ENCODE peak calls at places on chromosomes 12 and 14, in eight cellular contexts. One of them, this sample, is unnamed.

GRCh38 chr12:108649668-108650067 is 16.0 kb upstream of the SELPLG start:
- DNase-seq in stomach: no peak
- DNase-seq in stimulated activated CD4-positive, alpha-beta T cell treated with anti-CD3 and anti-CD28 coated beads, TNF-alpha, amount 100 ng/mL, for 24 hours: no peak
- DNase-seq in gastrocnemius medialis: no peak
- DNase-seq in T-helper 17 cell: no peak
- DNase-seq in tibial artery: no peak
- DNase-seq in stimulated activated naive CD4-positive, alpha-beta T cell treated with Interleukin-2 at 50 U/mL for 16 hours: no peak
- DNase-seq in HT-29: no peak
- DNase-seq in this sample: no peak

GRCh38 chr12:51837286-51837685 is 11.2 kb downstream of the FIGNL2 start:
- DNase-seq in stomach: no peak
- DNase-seq in stimulated activated CD4-positive, alpha-beta T cell treated with anti-CD3 and anti-CD28 coated beads, TNF-alpha, amount 100 ng/mL, for 24 hours: no peak
- DNase-seq in gastrocnemius medialis: no peak
- DNase-seq in T-helper 17 cell: no peak
- DNase-seq in tibial artery: no peak
- DNase-seq in stimulated activated naive CD4-positive, alpha-beta T cell treated with Interleukin-2 at 50 U/mL for 16 hours: no peak
- DNase-seq in HT-29: no peak
- DNase-seq in this sample: no peak

GRCh38 chr14:21860172-21860571 is 186.6 kb upstream of the OR4E1 start:
- DNase-seq in stomach: no peak
- DNase-seq in stimulated activated CD4-positive, alpha-beta T cell treated with anti-CD3 and anti-CD28 coated beads, TNF-alpha, amount 100 ng/mL, for 24 hours: peak; percentile 21
- DNase-seq in gastrocnemius medialis: no peak
- DNase-seq in T-helper 17 cell: no peak
- DNase-seq in tibial artery: no peak
- DNase-seq in stimulated activated naive CD4-positive, alpha-beta T cell treated with Interleukin-2 at 50 U/mL for 16 hours: no peak
- DNase-seq in HT-29: peak; percentile 9
- DNase-seq in this sample: peak; percentile 21

GRCh38 chr12:84920331-84920730 is 7.7 kb upstream of the SLC6A15 start:
- DNase-seq in stomach: no peak
- DNase-seq in stimulated activated CD4-positive, alpha-beta T cell treated with anti-CD3 and anti-CD28 coated beads, TNF-alpha, amount 100 ng/mL, for 24 hours: no peak
- DNase-seq in gastrocnemius medialis: no peak
- DNase-seq in T-helper 17 cell: no peak
- DNase-seq in tibial artery: no peak
- DNase-seq in stimulated activated naive CD4-positive, alpha-beta T cell treated with Interleukin-2 at 50 U/mL for 16 hours: no peak
- DNase-seq in HT-29: no peak
- DNase-seq in this sample: peak; percentile 5

GRCh38 chr14:89792489-89793366 is 161.8 kb downstream of the EFCAB11 start:
- DNase-seq in stomach: no peak
- DNase-seq in stimulated activated CD4-positive, alpha-beta T cell treated with anti-CD3 and anti-CD28 coated beads, TNF-alpha, amount 100 ng/mL, for 24 hours: no peak
- DNase-seq in gastrocnemius medialis: peak; percentile 88
- DNase-seq in T-helper 17 cell: no peak
- DNase-seq in tibial artery: no peak
- DNase-seq in stimulated activated naive CD4-positive, alpha-beta T cell treated with Interleukin-2 at 50 U/mL for 16 hours: no peak
- DNase-seq in HT-29: no peak
- DNase-seq in this sample: no peak

GRCh38 chr12:3071107-3071506 is 6.1 kb upstream of the TSPAN9 start:
- DNase-seq in stomach: no peak
- DNase-seq in stimulated activated CD4-positive, alpha-beta T cell treated with anti-CD3 and anti-CD28 coated beads, TNF-alpha, amount 100 ng/mL, for 24 hours: no peak
- DNase-seq in gastrocnemius medialis: no peak
- DNase-seq in T-helper 17 cell: no peak
- DNase-seq in tibial artery: no peak
- DNase-seq in stimulated activated naive CD4-positive, alpha-beta T cell treated with Interleukin-2 at 50 U/mL for 16 hours: no peak
- DNase-seq in HT-29: no peak
- DNase-seq in this sample: no peak

GRCh38 chr12:81034926-81035325 is 43.0 kb upstream of the ACSS3 start:
- DNase-seq in stomach: no peak
- DNase-seq in stimulated activated CD4-positive, alpha-beta T cell treated with anti-CD3 and anti-CD28 coated beads, TNF-alpha, amount 100 ng/mL, for 24 hours: no peak
- DNase-seq in gastrocnemius medialis: no peak
- DNase-seq in T-helper 17 cell: no peak
- DNase-seq in tibial artery: no peak
- DNase-seq in stimulated activated naive CD4-positive, alpha-beta T cell treated with Interleukin-2 at 50 U/mL for 16 hours: no peak
- DNase-seq in HT-29: no peak
- DNase-seq in this sample: no peak

GRCh38 chr14:32692441-32692840 is 246.2 kb upstream of the NPAS3 start:
- DNase-seq in stomach: no peak
- DNase-seq in stimulated activated CD4-positive, alpha-beta T cell treated with anti-CD3 and anti-CD28 coated beads, TNF-alpha, amount 100 ng/mL, for 24 hours: no peak
- DNase-seq in gastrocnemius medialis: no peak
- DNase-seq in T-helper 17 cell: no peak
- DNase-seq in tibial artery: no peak
- DNase-seq in stimulated activated naive CD4-positive, alpha-beta T cell treated with Interleukin-2 at 50 U/mL for 16 hours: no peak
- DNase-seq in HT-29: no peak
- DNase-seq in this sample: no peak

GRCh38 chr12:6947615-6948014 is 3.5 kb upstream of the PTPN6 start:
- DNase-seq in stomach: no peak
- DNase-seq in stimulated activated CD4-positive, alpha-beta T cell treated with anti-CD3 and anti-CD28 coated beads, TNF-alpha, amount 100 ng/mL, for 24 hours: no peak
- DNase-seq in gastrocnemius medialis: no peak
- DNase-seq in T-helper 17 cell: no peak
- DNase-seq in tibial artery: no peak
- DNase-seq in stimulated activated naive CD4-positive, alpha-beta T cell treated with Interleukin-2 at 50 U/mL for 16 hours: no peak
- DNase-seq in HT-29: no peak
- DNase-seq in this sample: no peak

GRCh38 chr12:28893365-28893764 is 255.7 kb upstream of the FAR2 start:
- DNase-seq in stomach: no peak
- DNase-seq in stimulated activated CD4-positive, alpha-beta T cell treated with anti-CD3 and anti-CD28 coated beads, TNF-alpha, amount 100 ng/mL, for 24 hours: no peak
- DNase-seq in gastrocnemius medialis: no peak
- DNase-seq in T-helper 17 cell: no peak
- DNase-seq in tibial artery: no peak
- DNase-seq in stimulated activated naive CD4-positive, alpha-beta T cell treated with Interleukin-2 at 50 U/mL for 16 hours: no peak
- DNase-seq in HT-29: no peak
- DNase-seq in this sample: no peak

This sample was measured in COLO829.